ENCODE peak calls at places on chromosomes 3 and 15, in nine cellular contexts. P is CD8-positive, alpha-beta T cell; S is GM23338; U is heart right ventricle; O is SK-N-SH; W is SJSA1; J is right cardiac atrium; Y is thyroid gland; B is colonic mucosa. L is an unnamed sample.
A peak's percentile ranks its signal among the peaks of the same experiment; 100 is the strongest.

GRCh38 chr15:25790003-25790660 is 73.0 kb downstream of the ATP10A start:
- DNase-seq in P (no peak), S (peak; percentile 31), U (peak; percentile 54), O (no peak), W (peak; percentile 71), J (peak; percentile 77), Y (no peak), B (peak; percentile 42), L (no peak)

GRCh38 chr3:49901351-49902339 is 2.0 kb downstream of the MST1R start:
- DNase-seq in P (no peak), S (no peak), U (no peak), O (no peak), W (no peak), J (no peak), Y (no peak), B (peak; percentile 29), L (no peak)

GRCh38 chr3:186452517-186452916 is 90.5 kb upstream of the DGKG start:
- DNase-seq in P (no peak), S (no peak), U (no peak), O (no peak), W (no peak), J (no peak), Y (no peak), B (no peak), L (no peak)

GRCh38 chr15:58398053-58398452 is 33.7 kb upstream of the LIPC start:
- DNase-seq in P (no peak), S (no peak), U (no peak), O (no peak), W (no peak), J (no peak), Y (no peak), B (no peak), L (no peak)

GRCh38 chr15:25182736-25183445 is 228.1 kb downstream of the SNRPN start:
- DNase-seq in P (peak; percentile 29), S (peak; percentile 49), U (no peak), O (no peak), W (peak; percentile 10), J (peak; percentile 43), Y (no peak), B (no peak), L (no peak)

GRCh38 chr15:101031203-101031602 is 112.0 kb downstream of the LRRK1 start:
- DNase-seq in P (no peak), S (no peak), U (peak; percentile 2), O (no peak), W (peak; percentile 66), J (no peak), Y (no peak), B (peak; percentile 16), L (peak; percentile 4)

GRCh38 chr15:72994778-72995177 is 57.5 kb upstream of the NEO1 start:
- DNase-seq in P (no peak), S (no peak), U (no peak), O (no peak), W (no peak), J (peak; percentile 85), Y (peak; percentile 26), B (peak; percentile 84), L (peak; percentile 55)

GRCh38 chr3:160099855-160100254 is 111.2 kb downstream of the IL12A start:
- DNase-seq in P (no peak), S (no peak), U (no peak), O (no peak), W (no peak), J (no peak), Y (no peak), B (no peak), L (no peak)

GRCh38 chr3:179949869-179950268 is 86.9 kb downstream of the PEX5L start:
- DNase-seq in P (no peak), S (no peak), U (no peak), O (no peak), W (no peak), J (no peak), Y (no peak), B (no peak), L (no peak)

GRCh38 chr15:26679927-26680326 is 92.9 kb downstream of the GABRB3 start:
- DNase-seq in P (no peak), S (no peak), U (no peak), O (no peak), W (no peak), J (no peak), Y (no peak), B (no peak), L (no peak)

GRCh38 chr15:44537728-44538240 is 837 bp downstream of the EIF3J start:
- DNase-seq in P (no peak), S (peak; percentile 60), U (no peak), O (peak; percentile 33), W (no peak), J (no peak), Y (no peak), B (no peak), L (no peak)

GRCh38 chr3:8318002-8318649 is 183.5 kb upstream of the LMCD1 start:
- DNase-seq in P (no peak), S (peak; percentile 14), U (no peak), O (no peak), W (no peak), J (no peak), Y (no peak), B (no peak), L (no peak)

GRCh38 chr3:71101014-71101413 is 482.5 kb downstream of the FOXP1 start:
- DNase-seq in P (no peak), S (no peak), U (no peak), O (no peak), W (no peak), J (no peak), Y (no peak), B (no peak), L (no peak)

DNA sequence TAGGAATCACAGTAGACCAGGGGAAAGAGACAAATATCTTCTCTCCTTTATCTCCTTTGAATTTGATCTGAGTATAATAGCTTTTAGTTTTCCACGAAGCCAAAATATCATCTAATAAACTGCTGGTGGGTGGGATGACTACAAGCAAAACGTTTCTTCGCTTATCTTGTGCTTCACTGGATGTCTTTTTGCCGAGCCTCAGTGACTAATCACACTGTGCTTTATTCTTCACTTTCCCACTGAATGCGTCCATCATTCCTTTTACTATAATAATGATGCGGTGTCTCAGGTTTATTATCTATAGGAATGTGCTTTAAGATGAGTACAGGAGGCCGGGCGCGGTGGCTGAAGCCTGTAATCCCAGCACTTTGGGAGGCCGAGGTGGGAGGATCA is 32.5 kb downstream of the CEP152 start:
- DNase-seq in P (no peak), S (no peak), U (no peak), O (no peak), W (no peak), J (no peak), Y (no peak), B (no peak), L (no peak)
- H3K4me3 ChIP-seq in P (no peak overlapping the region), S (no peak overlapping the region), U (no peak overlapping the region), O (no peak overlapping the region), W (no peak overlapping the region), J (no peak overlapping the region), Y (no peak overlapping the region), B (no peak overlapping the region), L (no peak overlapping the region)

DNA sequence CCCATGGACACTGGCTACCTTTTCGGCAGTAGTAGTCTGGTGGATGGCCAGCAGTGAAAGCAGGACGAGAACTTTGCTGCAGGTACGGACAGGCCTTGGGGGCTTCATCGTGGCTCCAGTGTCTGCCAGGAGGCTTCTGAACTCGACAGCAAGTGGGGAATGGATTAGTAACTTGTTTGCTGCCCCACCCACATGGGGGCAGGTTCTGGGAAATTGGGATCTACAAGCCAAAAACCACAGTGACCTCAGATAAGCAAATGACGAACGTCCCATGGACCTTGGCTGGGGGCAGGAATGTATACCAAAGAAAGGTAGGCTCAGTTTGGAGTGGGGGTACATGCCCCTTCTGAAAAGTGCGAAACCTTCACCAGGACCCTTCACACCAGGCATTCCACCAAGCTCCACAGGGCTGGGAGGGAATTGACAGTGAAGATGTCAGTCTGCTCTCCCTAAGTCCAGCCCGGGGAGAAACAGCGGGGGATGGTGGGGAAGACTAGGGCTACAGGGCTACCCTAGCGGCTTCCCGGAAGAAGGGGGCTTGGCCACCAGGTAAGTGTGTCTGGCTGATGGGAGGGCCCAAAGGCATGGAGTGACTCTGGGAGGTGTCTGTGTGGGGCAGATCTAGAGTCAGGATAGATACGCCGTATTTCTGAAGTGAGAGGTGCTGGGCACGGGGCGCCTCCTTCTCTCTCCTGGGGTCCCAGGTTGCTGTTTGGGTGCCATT is at the start of gene ITIH4:
- DNase-seq in P (no peak), S (peak; percentile 21), U (no peak), O (no peak), W (no peak), J (peak; percentile 49), Y (no peak), B (no peak), L (no peak)
- H3K27ac ChIP-seq in P (no peak within 1 kb of the TSS), S (no peak within 1 kb of the TSS), U (peak within 1 kb of the TSS; percentile 3), O (peak within 1 kb of the TSS; percentile 16), W (no peak within 1 kb of the TSS), J (no peak within 1 kb of the TSS), Y (no peak within 1 kb of the TSS), B (no peak within 1 kb of the TSS), L (no peak within 1 kb of the TSS)

GRCh38 chr3:73225161-73225861 is 163.9 kb downstream of the EBLN2 start:
- DNase-seq in P (no peak), S (no peak), U (no peak), O (no peak), W (no peak), J (no peak), Y (no peak), B (no peak), L (no peak)

GRCh38 chr3:73228425-73228824 is 167.0 kb downstream of the EBLN2 start:
- DNase-seq in P (no peak), S (no peak), U (no peak), O (no peak), W (no peak), J (no peak), Y (no peak), B (no peak), L (no peak)

GRCh38 chr3:73226026-73226425 is 164.6 kb downstream of the EBLN2 start:
- DNase-seq in P (no peak), S (no peak), U (no peak), O (no peak), W (no peak), J (no peak), Y (no peak), B (no peak), L (no peak)

GRCh38 chr3:73228000-73228399 is 166.5 kb downstream of the EBLN2 start:
- DNase-seq in P (no peak), S (no peak), U (no peak), O (no peak), W (no peak), J (no peak), Y (no peak), B (no peak), L (no peak)

DNA sequence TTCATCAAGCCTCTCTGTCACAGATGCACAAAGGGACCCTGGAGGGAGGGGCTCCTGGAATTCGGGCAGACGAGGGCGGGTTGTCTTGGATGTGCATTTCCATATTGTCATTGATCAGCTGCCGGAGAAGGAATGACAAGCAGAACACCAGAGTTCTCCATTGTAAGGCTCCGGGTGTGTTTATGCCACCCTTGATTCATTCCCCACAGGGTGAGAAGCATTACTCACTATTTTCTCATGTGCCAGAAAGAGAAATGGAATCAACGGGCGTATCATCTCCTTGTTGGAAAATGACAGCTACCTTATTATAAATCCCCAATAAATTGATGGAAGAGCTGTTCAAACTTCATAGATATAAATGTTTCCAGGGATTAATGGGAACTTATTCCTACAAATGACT is 167.6 kb downstream of the EBLN2 start:
- DNase-seq in P (no peak), S (no peak), U (no peak), O (no peak), W (no peak), J (no peak), Y (no peak), B (no peak), L (no peak)
- H3K4me3 ChIP-seq in P (no peak overlapping the region), S (no peak overlapping the region), U (no peak overlapping the region), O (no peak overlapping the region), W (no peak overlapping the region), J (no peak overlapping the region), Y (no peak overlapping the region), B (no peak overlapping the region), L (no peak overlapping the region)

GRCh38 chr3:157807286-157807685 is 298.9 kb downstream of the SHOX2 start:
- DNase-seq in P (no peak), S (no peak), U (no peak), O (no peak), W (no peak), J (no peak), Y (no peak), B (no peak), L (no peak)
- H3K27ac ChIP-seq in P (no peak overlapping the region), S (no peak overlapping the region), U (no peak overlapping the region), O (no peak overlapping the region), W (no peak overlapping the region), J (no peak overlapping the region), Y (no peak overlapping the region), B (no peak overlapping the region), L (no peak overlapping the region)